ENCODE peak calls at places on chromosomes 7 and 10, in seven cellular contexts. W is AG08395; U is KBM-7; A is activated CD4-positive, alpha-beta T cell treated with anti-CD3 and anti-CD28 coated beads, Interleukin-2, amount 50 U/mL, for 24 hours; I is activated naive CD4-positive, alpha-beta T cell; T is EH; C is astrocyte of the spinal cord. O is an unnamed sample.

GRCh38 chr7:87833130-87833529 is 43.0 kb downstream of the SLC25A40 start:
- DNase-seq in W (no peak), U (no peak), A (no peak), I (no peak), T (no peak), C (no peak), O (no peak)

GRCh38 chr10:36354633-36355032 is 712.5 kb upstream of the FZD8 start:
- DNase-seq in W (no peak), U (no peak), A (no peak), I (no peak), T (no peak), C (no peak), O (no peak)

GRCh38 chr7:131111-132094 is 61.0 kb upstream of the FAM20C start:
- DNase-seq in W (no peak), U (no peak), A (no peak), I (no peak), T (no peak), C (no peak), O (no peak)

GRCh38 chr7:21192662-21193061 is 235.2 kb upstream of the SP4 start:
- DNase-seq in W (no peak), U (no peak), A (no peak), I (no peak), T (no peak), C (no peak), O (no peak)

GRCh38 chr7:41942468-41943097 is 239.7 kb upstream of the INHBA start:
- DNase-seq in W (peak; percentile 15), U (no peak), A (no peak), I (no peak), T (peak; percentile 32), C (peak; percentile 83), O (no peak)

GRCh38 chr10:51743146-51743545 is 43.8 kb upstream of the CSTF2T start:
- DNase-seq in W (peak; percentile 21), U (no peak), A (no peak), I (no peak), T (no peak), C (no peak), O (no peak)

GRCh38 chr7:127387974-127388373 is 4.5 kb downstream of the ZNF800 start:
- DNase-seq in W (no peak), U (no peak), A (no peak), I (no peak), T (no peak), C (no peak), O (no peak)

GRCh38 chr7:85023066-85023687 is 163.7 kb downstream of the SEMA3D start:
- DNase-seq in W (peak; percentile 35), U (peak; percentile 54), A (peak; percentile 25), I (no peak), T (peak; percentile 60), C (peak; percentile 59), O (no peak)

GRCh38 chr10:96570512-96570911 is 16.3 kb downstream of the TM9SF3 start:
- DNase-seq in W (no peak), U (no peak), A (no peak), I (no peak), T (peak; percentile 26), C (no peak), O (no peak)

GRCh38 chr7:38744746-38745145 is 113.6 kb upstream of the AMPH start:
- DNase-seq in W (peak; percentile 49), U (no peak), A (no peak), I (no peak), T (peak; percentile 75), C (peak; percentile 27), O (no peak)

GRCh38 chr10:86368046-86368445 is 1.5 kb upstream of the GRID1 start:
- DNase-seq in W (no peak), U (no peak), A (no peak), I (no peak), T (no peak), C (no peak), O (no peak)

GRCh38 chr7:26860361-26860760 is 4.0 kb downstream of the SKAP2 start:
- DNase-seq in W (no peak), U (peak; percentile 16), A (no peak), I (no peak), T (peak; percentile 16), C (no peak), O (no peak)

GRCh38 chr10:114499630-114500190 is 95.4 kb upstream of the AFAP1L2 start:
- DNase-seq in W (no peak), U (no peak), A (peak; percentile 85), I (peak; percentile 9), T (no peak), C (no peak), O (no peak)

GRCh38 chr7:2870471-2870941 is 26.4 kb upstream of the GNA12 start:
- DNase-seq in W (peak; percentile 66), U (peak; percentile 78), A (peak; percentile 37), I (no peak), T (peak; percentile 76), C (peak; percentile 50), O (peak; percentile 15)

GRCh38 chr7:111982804-111983203 is 223.4 kb downstream of the DOCK4 start:
- DNase-seq in W (no peak), U (no peak), A (no peak), I (no peak), T (peak; percentile 7), C (peak; percentile 62), O (no peak)

GRCh38 chr10:1538531-1539061 is 198.7 kb downstream of the ADARB2 start:
- DNase-seq in W (no peak), U (no peak), A (no peak), I (no peak), T (no peak), C (no peak), O (no peak)

GRCh38 chr7:95549818-95550529 is 46.3 kb downstream of the PDK4 start:
- DNase-seq in W (peak; percentile 53), U (no peak), A (no peak), I (no peak), T (peak; percentile 81), C (peak; percentile 90), O (no peak)

GRCh38 chr7:72446566-72447462 is 34.7 kb upstream of the CALN1 start:
- DNase-seq in W (no peak), U (no peak), A (no peak), I (no peak), T (no peak), C (no peak), O (no peak)

GRCh38 chr10:129383651-129384050 is 83.4 kb upstream of the MGMT start:
- DNase-seq in W (no peak), U (no peak), A (no peak), I (no peak), T (no peak), C (no peak), O (no peak)

GRCh38 chr7:94368371-94368791 is 26.3 kb upstream of the COL1A2 start:
- DNase-seq in W (peak; percentile 68), U (no peak), A (no peak), I (no peak), T (peak; percentile 89), C (peak; percentile 95), O (no peak)

GRCh38 chr10:129956902-129957673 is 7.0 kb downstream of the EBF3 start:
- DNase-seq in W (no peak), U (no peak), A (no peak), I (no peak), T (no peak), C (no peak), O (no peak)

GRCh38 chr10:5594271-5595036 is 69.7 kb downstream of the CALML3 start:
- DNase-seq in W (peak; percentile 75), U (no peak), A (no peak), I (no peak), T (peak; percentile 86), C (peak; percentile 72), O (no peak)

GRCh38 chr10:1180071-1180730 is 124.0 kb downstream of the WDR37 start:
- DNase-seq in W (no peak), U (no peak), A (no peak), I (no peak), T (no peak), C (no peak), O (no peak)

GRCh38 chr10:129335942-129336341 is 131.1 kb upstream of the MGMT start:
- DNase-seq in W (no peak), U (no peak), A (no peak), I (no peak), T (no peak), C (no peak), O (no peak)

GRCh38 chr7:68155676-68156075 is 1159.0 kb downstream of the TYW1 start:
- DNase-seq in W (no peak), U (no peak), A (no peak), I (no peak), T (no peak), C (no peak), O (no peak)

GRCh38 chr10:43201545-43202131 is 63.4 kb downstream of the CSGALNACT2 start:
- DNase-seq in W (no peak), U (no peak), A (no peak), I (no peak), T (no peak), C (no peak), O (peak; percentile 13)

GRCh38 chr10:3452234-3452633 is 279.7 kb upstream of the PITRM1 start:
- DNase-seq in W (peak; percentile 73), U (no peak), A (no peak), I (no peak), T (peak; percentile 98), C (peak; percentile 98), O (no peak)

GRCh38 chr10:100879741-100880360 is 32.9 kb upstream of the SLF2 start:
- DNase-seq in W (no peak), U (no peak), A (no peak), I (no peak), T (no peak), C (no peak), O (no peak)

GRCh38 chr7:28354601-28355062 is 57.7 kb upstream of the CREB5 start:
- DNase-seq in W (peak; percentile 50), U (no peak), A (no peak), I (no peak), T (peak; percentile 74), C (peak; percentile 95), O (no peak)

GRCh38 chr7:13990984-13991790 is 1.7 kb upstream of the ETV1 start:
- DNase-seq in W (peak; percentile 97), U (peak; percentile 98), A (peak; percentile 19), I (no peak), T (peak; percentile 98), C (peak; percentile 99), O (peak; percentile 41)

GRCh38 chr7:37480026-37480425 is 31.4 kb upstream of the ELMO1 start:
- DNase-seq in W (no peak), U (no peak), A (no peak), I (no peak), T (no peak), C (no peak), O (no peak)

GRCh38 chr10:122852261-122852660 is 6.6 kb upstream of the CUZD1 start:
- DNase-seq in W (no peak), U (no peak), A (no peak), I (no peak), T (peak; percentile 57), C (peak; percentile 54), O (no peak)

GRCh38 chr10:22253578-22253882 is 35.7 kb upstream of the EBLN1 start:
- DNase-seq in W (no peak), U (no peak), A (no peak), I (no peak), T (no peak), C (no peak), O (no peak)

GRCh38 chr7:102220229-102220850 is 66.3 kb upstream of the SH2B2 start:
- DNase-seq in W (no peak), U (no peak), A (no peak), I (no peak), T (no peak), C (no peak), O (no peak)

GRCh38 chr10:52959810-52960209 is 187.2 kb upstream of the MBL2 start:
- DNase-seq in W (no peak), U (no peak), A (no peak), I (no peak), T (no peak), C (no peak), O (no peak)

GRCh38 chr7:75723444-75723843 is 15.3 kb downstream of the HIP1 start:
- DNase-seq in W (no peak), U (no peak), A (no peak), I (no peak), T (no peak), C (no peak), O (no peak)

GRCh38 chr7:5200561-5201235 is 10.7 kb downstream of the WIPI2 start:
- DNase-seq in W (no peak), U (no peak), A (no peak), I (no peak), T (no peak), C (no peak), O (no peak)